ENCODE peak calls at places on chromosomes 11 and 22, in ten cellular contexts. M is activated T-cell treated with anti-CD3 and anti-CD28 coated beads for 1 hour; A is stromal cell of bone marrow; H is GM06990; B is NCI-H1092 treated with DMSO at 0.1 percent for 48 hours; S is MV-4-11; V is activated gamma-delta T cell treated with anti-CD3 and anti-CD28 coated beads, Interleukin-2, amount 50 U/mL, for 16 hours; N is stimulated activated CD4-positive, alpha-beta T cell treated with anti-CD3 and anti-CD28 coated beads, Interleukin-2, amount 100 ng/mL, for 48 hours; G is T-cell; Q is epithelial cell of proximal tubule. C is an unnamed sample.
A peak's percentile ranks its signal among the peaks of the same experiment; 100 is the strongest.

GRCh38 chr22:48976556-48977535 is 850.8 kb downstream of the BRD1 start:
- DNase-seq in N (no peak), M (no peak), S (no peak), B (no peak), V (no peak), G (no peak), A (no peak), H (no peak), Q (no peak), C (no peak)

GRCh38 chr11:102869354-102869753 is 5.4 kb downstream of the MMP12 start:
- DNase-seq in Q (no peak), M (no peak), H (no peak), N (no peak), B (no peak), G (no peak), A (no peak), S (no peak), V (no peak), C (no peak)

GRCh38 chr11:79400206-79400605 is 40.6 kb downstream of the TENM4 start:
- DNase-seq in Q (no peak), A (no peak), G (no peak), V (no peak), M (no peak), B (no peak), S (no peak), N (no peak), H (no peak), C (no peak)

GRCh38 chr11:1302041-1302460 is 7.4 kb downstream of the TOLLIP start:
- DNase-seq in Q (no peak), A (no peak), N (no peak), B (no peak), V (no peak), G (no peak), H (no peak), S (no peak), M (no peak), C (no peak)

GRCh38 chr11:31987118-31988005 is 103.5 kb upstream of the RCN1 start:
- DNase-seq in G (no peak), N (no peak), A (no peak), B (no peak), Q (no peak), V (no peak), M (no peak), S (no peak), H (no peak), C (no peak)

GRCh38 chr11:92893276-92893675 is 76.2 kb upstream of the MTNR1B start:
- DNase-seq in A (no peak), H (no peak), B (no peak), V (no peak), M (no peak), N (no peak), G (no peak), S (no peak), Q (no peak), C (no peak)

GRCh38 chr22:17972385-17973181 is 51.8 kb downstream of the MICAL3 start:
- DNase-seq in Q (no peak), A (peak; percentile 47), M (no peak), G (no peak), V (no peak), S (no peak), H (no peak), B (no peak), N (no peak), C (peak; percentile 83)

GRCh38 chr11:76860539-76861475 is at the start of gene ACER3:
- DNase-seq in A (peak; percentile 73), S (peak; percentile 88), M (peak; percentile 69), H (peak; percentile 97), B (peak; percentile 87), G (peak; percentile 42), N (peak; percentile 91), V (peak; percentile 78), Q (no peak), C (peak; percentile 83)

GRCh38 chr11:74268451-74268850 is 43.0 kb downstream of the P4HA3 start:
- DNase-seq in M (no peak), G (no peak), S (no peak), H (no peak), Q (no peak), B (no peak), N (no peak), V (no peak), A (no peak), C (no peak)

GRCh38 chr22:20422965-20423635 is 14.5 kb downstream of the SCARF2 start:
- DNase-seq in Q (no peak), B (no peak), S (no peak), N (no peak), G (no peak), H (no peak), V (no peak), A (no peak), M (no peak), C (peak; percentile 84)

GRCh38 chr11:36333897-36334296 is 37.8 kb downstream of the PRR5L start:
- DNase-seq in B (no peak), N (no peak), M (no peak), G (no peak), Q (no peak), V (no peak), S (peak; percentile 30), A (peak; percentile 41), H (no peak), C (peak; percentile 75)

GRCh38 chr11:60929774-60930173 is 5.5 kb downstream of the TMEM132A start:
- DNase-seq in M (no peak), G (no peak), N (no peak), V (no peak), Q (no peak), S (no peak), H (no peak), B (no peak), A (no peak), C (no peak)

GRCh38 chr11:74701351-74701750 is 29.9 kb downstream of the CHRDL2 start:
- DNase-seq in M (no peak), B (no peak), G (no peak), Q (no peak), H (no peak), V (no peak), A (no peak), N (no peak), S (no peak), C (no peak)

GRCh38 chr11:123137496-123138270 is 57.4 kb downstream of the CLMP start:
- DNase-seq in S (peak; percentile 50), M (no peak), H (no peak), B (peak; percentile 90), V (no peak), A (peak; percentile 81), N (no peak), G (no peak), Q (no peak), C (peak; percentile 98)

GRCh38 chr11:7555067-7555699 is 41.4 kb downstream of the PPFIBP2 start:
- DNase-seq in A (no peak), Q (no peak), M (no peak), B (no peak), V (no peak), H (no peak), S (no peak), G (no peak), N (no peak), C (no peak)

GRCh38 chr11:120205596-120206161 is 5.2 kb upstream of the OAF start:
- DNase-seq in H (no peak), A (peak; percentile 51), V (no peak), M (no peak), Q (peak; percentile 80), S (peak; percentile 60), B (no peak), N (no peak), G (no peak), C (peak; percentile 22)

GRCh38 chr22:23283591-23284503 is 103.5 kb downstream of the BCR start:
- DNase-seq in S (no peak), H (no peak), M (no peak), G (no peak), V (no peak), A (no peak), B (no peak), Q (no peak), N (no peak), C (no peak)